ENCODE peak calls at places on chromosome 6, in four cellular contexts. Y, M, B and V are unnamed samples.

GRCh38 chr6:73878403-73878802 is 182.4 kb downstream of the CD109 start:
- DNase-seq in Y (no peak), M (no peak), B (no peak), V (no peak)

GRCh38 chr6:73382462-73383113 is 12.0 kb upstream of the DDX43 start:
- DNase-seq in Y (peak; percentile 54), M (no peak), B (no peak), V (no peak)

GRCh38 chr6:56984374-56984773 is 29.5 kb downstream of the BEND6 start:
- DNase-seq in Y (peak; percentile 32), M (no peak), B (no peak), V (no peak)

GRCh38 chr6:170159040-170159965 is 131.6 kb downstream of the DLL1 start:
- DNase-seq in Y (no peak), M (no peak), B (no peak), V (no peak)

GRCh38 chr6:35377002-35377401 is 34.6 kb downstream of the PPARD start:
- DNase-seq in Y (no peak), M (no peak), B (no peak), V (no peak)

GRCh38 chr6:150753404-150754184 is 111.9 kb upstream of the MTHFD1L start:
- DNase-seq in Y (no peak), M (peak; percentile 23), B (no peak), V (no peak)

GRCh38 chr6:134551245-134551960 is 233.5 kb upstream of the SGK1 start:
- DNase-seq in Y (peak; percentile 39), M (no peak), B (no peak), V (no peak)

GRCh38 chr6:44047179-44047546 is 80.1 kb downstream of the MRPL14 start:
- DNase-seq in Y (peak; percentile 90), M (no peak), B (no peak), V (no peak)

GRCh38 chr6:35663447-35664235 is 25.1 kb downstream of the FKBP5 start:
- DNase-seq in Y (peak; percentile 29), M (no peak), B (no peak), V (no peak)

GRCh38 chr6:170279426-170279825 is 11.5 kb downstream of the DLL1 start:
- DNase-seq in Y (no peak), M (no peak), B (no peak), V (no peak)

GRCh38 chr6:80988892-80989291 is 763.6 kb downstream of the TENT5A start:
- DNase-seq in Y (no peak), M (no peak), B (no peak), V (no peak)

GRCh38 chr6:161830866-161831600 is 557.2 kb upstream of the AGPAT4 start:
- DNase-seq in Y (no peak), M (no peak), B (no peak), V (no peak)

GRCh38 chr6:170045981-170046667 is 244.8 kb downstream of the DLL1 start:
- DNase-seq in Y (no peak), M (no peak), B (peak; percentile 18), V (no peak)

GRCh38 chr6:153424719-153425400 is 293.8 kb upstream of the RGS17 start:
- DNase-seq in Y (no peak), M (no peak), B (no peak), V (peak; percentile 14)

DNA sequence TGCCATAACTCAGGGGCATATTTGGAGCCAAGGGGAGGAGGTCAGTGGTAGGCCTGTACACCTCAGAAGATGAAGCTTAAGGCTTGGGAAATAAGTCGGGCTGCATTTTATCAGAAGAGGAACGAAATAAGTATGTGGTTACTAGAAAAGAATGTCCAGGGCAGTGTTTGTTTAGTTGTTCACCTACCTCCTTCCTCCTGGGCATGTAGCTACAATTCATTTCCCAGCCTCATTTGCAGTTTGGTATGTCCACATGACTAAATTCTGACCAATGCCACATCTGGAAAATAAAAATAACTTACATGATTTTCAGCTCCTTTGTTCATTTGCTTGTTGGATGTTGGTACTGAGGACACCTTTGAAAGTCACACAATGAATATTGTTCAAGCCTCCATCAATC is 294.5 kb upstream of the RGS17 start:
- DNase-seq in Y (no peak), M (no peak), B (no peak), V (no peak)
- TF ChIP-seq CTCF in Y (no peak), M (no peak), B (no peak), V (no peak)

DNA sequence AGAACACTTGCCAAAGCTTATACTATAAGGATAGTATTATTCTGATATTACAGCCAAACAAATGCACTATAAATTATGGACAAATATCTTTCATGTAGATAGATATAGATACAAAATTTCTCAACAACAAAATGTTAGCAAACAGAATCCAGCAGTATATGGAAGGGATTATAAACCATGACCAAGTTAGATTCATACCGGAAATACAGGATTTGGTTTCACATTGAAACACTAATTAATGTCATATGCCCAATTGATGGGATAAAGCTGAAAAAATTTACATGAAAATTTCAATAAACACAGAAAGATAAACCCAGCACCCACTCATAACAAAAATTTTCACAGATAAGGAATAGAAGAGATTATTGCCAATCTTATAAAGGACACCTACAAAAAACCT is 770.3 kb upstream of the SLC35B3 start:
- DNase-seq in Y (no peak), M (no peak), B (no peak), V (no peak)
- TF ChIP-seq CTCF in Y (no peak), M (no peak), B (no peak), V (no peak)

DNA sequence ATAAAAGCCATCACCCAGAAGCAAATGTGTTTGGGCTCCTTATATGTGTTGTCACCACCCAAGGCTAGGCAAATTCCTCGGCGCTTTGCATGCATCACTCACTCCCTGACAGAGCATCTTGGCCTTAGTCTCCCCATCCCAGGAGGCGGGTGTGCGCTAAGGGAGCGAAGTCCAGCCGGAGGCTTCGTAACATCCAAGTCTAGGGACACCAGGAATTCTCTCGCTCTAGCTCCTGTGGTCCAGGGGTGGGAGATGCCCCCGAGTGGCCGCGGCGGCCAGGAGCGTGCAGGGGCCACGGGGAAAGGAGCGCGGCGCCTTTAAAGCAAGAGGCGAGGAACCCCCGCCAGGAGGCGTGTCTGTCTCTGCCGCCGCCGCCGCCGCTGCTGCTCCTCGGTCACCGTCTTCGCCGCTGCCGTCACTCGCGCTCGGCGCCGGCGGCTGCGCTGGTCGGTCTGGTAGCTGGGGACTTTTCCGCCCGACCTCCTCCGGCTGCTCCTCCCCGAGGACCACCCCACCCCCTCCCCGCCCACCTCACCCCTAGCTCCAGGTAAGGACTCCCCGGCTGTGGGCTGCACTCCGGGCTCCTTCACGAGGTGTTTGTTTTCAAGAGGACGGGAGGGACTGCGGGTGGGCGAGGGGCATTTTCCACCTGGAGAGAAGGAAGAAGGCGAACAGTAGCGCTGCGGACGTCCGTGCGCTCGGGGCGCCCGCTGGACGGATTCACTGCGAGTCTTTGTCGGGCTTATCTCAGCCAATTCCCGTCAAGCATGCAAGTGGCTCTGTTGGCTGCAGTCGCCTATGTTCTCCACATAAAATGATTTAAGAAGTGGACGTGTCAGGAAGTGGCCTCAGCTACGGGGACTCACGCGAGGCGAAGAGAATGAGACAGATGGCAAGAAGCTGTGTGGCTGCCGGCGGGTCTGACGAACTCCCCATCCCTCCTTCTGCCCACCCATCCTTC is at the start of gene GRIK2:
- DNase-seq in Y (peak; percentile 59), M (no peak), B (peak; percentile 89), V (no peak)
- TF ChIP-seq CTCF in Y (peak; percentile 49), M (peak; percentile 8), B (peak; percentile 74), V (peak; percentile 44)

GRCh38 chr6:16294371-16294770 is 56.0 kb downstream of the GMPR start:
- DNase-seq in Y (no peak), M (no peak), B (no peak), V (no peak)

GRCh38 chr6:16296061-16296670 is 57.8 kb downstream of the GMPR start:
- DNase-seq in Y (no peak), M (no peak), B (no peak), V (no peak)

GRCh38 chr6:16295060-16295459 is 56.7 kb downstream of the GMPR start:
- DNase-seq in Y (no peak), M (no peak), B (no peak), V (no peak)

GRCh38 chr6:16292942-16293341 is 54.6 kb downstream of the GMPR start:
- DNase-seq in Y (peak; percentile 41), M (no peak), B (no peak), V (no peak)

GRCh38 chr6:16295471-16295870 is 57.1 kb downstream of the GMPR start:
- DNase-seq in Y (no peak), M (no peak), B (no peak), V (no peak)
- TF ChIP-seq CTCF in Y (no peak), M (no peak), B (no peak), V (no peak)

GRCh38 chr6:45835725-45836437 is 179.8 kb downstream of the CLIC5 start:
- DNase-seq in Y (no peak), M (no peak), B (no peak), V (no peak)
- TF ChIP-seq CTCF in Y (no peak), M (no peak), B (no peak), V (no peak)

DNA sequence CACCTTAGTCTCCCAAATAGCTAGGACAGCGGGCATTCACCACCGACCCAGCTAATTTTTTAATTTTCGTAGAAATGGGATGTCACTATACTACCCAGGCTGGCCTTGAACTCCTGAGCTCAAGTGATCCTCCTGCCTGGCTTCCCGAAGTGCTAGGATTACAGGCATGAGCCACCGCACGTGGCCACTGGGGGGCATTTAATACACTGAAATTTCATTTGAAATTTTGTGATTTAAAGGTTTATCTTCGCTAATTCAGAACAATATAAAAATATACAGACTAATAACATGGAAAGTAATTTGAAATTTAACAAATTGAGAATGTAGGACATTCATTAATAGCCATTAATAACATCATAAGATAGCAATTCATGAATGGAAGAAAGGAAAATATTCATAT is 20.5 kb upstream of the TBC1D32 start:
- DNase-seq in Y (no peak), M (no peak), B (no peak), V (no peak)
- TF ChIP-seq CTCF in Y (no peak), M (peak; percentile 48), B (peak; percentile 30), V (peak; percentile 25)

GRCh38 chr6:27183082-27183832 is 64.2 kb upstream of the PRSS16 start:
- DNase-seq in Y (no peak), M (no peak), B (no peak), V (no peak)
- TF ChIP-seq CTCF in Y (no peak), M (peak; percentile 46), B (no peak), V (no peak)

GRCh38 chr6:13624871-13625288 is 9.7 kb downstream of the NOL7 start:
- DNase-seq in Y (peak; percentile 45), M (peak; percentile 33), B (no peak), V (no peak)
- TF ChIP-seq CTCF in Y (peak; percentile 44), M (peak; percentile 79), B (peak; percentile 62), V (peak; percentile 51)